ENCODE peak calls at places on chromosomes 3 and 15, in six cellular contexts. M, D, C, X, F and V are unnamed samples.

GRCh38 chr3:183619624-183620274 is 15.7 kb upstream of the KLHL24 start:
- DNase-seq in C (no peak), F (no peak), M (no peak), X (no peak), D (no peak), V (no peak)

GRCh38 chr3:14039149-14039548 is 85.5 kb downstream of the CHCHD4 start:
- DNase-seq in C (no peak), M (no peak), F (no peak), X (no peak), D (no peak), V (no peak)

GRCh38 chr3:79937567-79937966 is 169.8 kb upstream of the ROBO1 start:
- DNase-seq in X (no peak), D (no peak), C (no peak), M (no peak), F (no peak), V (no peak)

GRCh38 chr15:68252925-68253534 is 23.5 kb upstream of the CLN6 start:
- DNase-seq in M (peak; percentile 35), X (no peak), D (no peak), C (no peak), F (peak; percentile 71), V (no peak)

GRCh38 chr15:81133782-81134461 is at the start of gene CFAP161:
- DNase-seq in M (peak; percentile 44), X (peak; percentile 37), D (no peak), F (peak; percentile 95), C (peak; percentile 75), V (no peak)

GRCh38 chr15:68599560-68600071 is 20.8 kb downstream of the CORO2B start:
- DNase-seq in M (no peak), F (peak; percentile 45), D (no peak), X (no peak), C (no peak), V (no peak)

GRCh38 chr3:115784739-115785571 is 161.6 kb downstream of the GAP43 start:
- DNase-seq in D (no peak), F (no peak), X (no peak), M (no peak), C (no peak), V (no peak)

GRCh38 chr3:46495901-46496456 is 1.8 kb upstream of the RTP3 start:
- DNase-seq in M (no peak), C (no peak), F (no peak), X (no peak), D (no peak), V (no peak)

GRCh38 chr3:160473233-160473632 is 23.6 kb upstream of the TRIM59 start:
- DNase-seq in C (no peak), D (no peak), X (no peak), M (no peak), F (no peak), V (no peak)

GRCh38 chr15:53193149-53193548 is 403.0 kb upstream of the ONECUT1 start:
- DNase-seq in F (no peak), D (no peak), M (no peak), C (no peak), X (no peak), V (no peak)

GRCh38 chr3:194082596-194083220 is 53.2 kb upstream of the HES1 start:
- DNase-seq in D (no peak), C (peak; percentile 70), M (no peak), F (no peak), X (no peak), V (no peak)

GRCh38 chr3:40309925-40310635 is 573 bp downstream of the EIF1B start:
- DNase-seq in X (peak; percentile 41), C (peak; percentile 53), M (peak; percentile 40), D (peak; percentile 31), F (peak; percentile 61), V (no peak)

GRCh38 chr15:76345269-76345879 is 8.8 kb downstream of the ISL2 start:
- DNase-seq in D (no peak), X (no peak), C (no peak), M (no peak), F (no peak), V (no peak)

GRCh38 chr15:99578809-99579208 is 13.0 kb downstream of the MEF2A start:
- DNase-seq in M (no peak), F (no peak), C (no peak), X (no peak), D (no peak), V (no peak)

GRCh38 chr3:99834584-99834957 is 16.9 kb downstream of the CMSS1 start:
- DNase-seq in X (no peak), C (no peak), M (no peak), D (no peak), F (no peak), V (no peak)

GRCh38 chr15:68484696-68485400 is 52.9 kb upstream of the ITGA11 start:
- DNase-seq in X (no peak), F (no peak), M (no peak), C (no peak), D (no peak), V (no peak)

GRCh38 chr3:187739561-187740445 is 5.5 kb downstream of the BCL6 start:
- DNase-seq in D (peak; percentile 70), X (peak; percentile 89), M (peak; percentile 83), F (peak; percentile 87), C (peak; percentile 82), V (peak; percentile 34)

GRCh38 chr3:179071161-179071568 is 444 bp downstream of the ZMAT3 start:
- DNase-seq in C (no peak), X (no peak), M (peak; percentile 30), D (peak; percentile 40), F (peak; percentile 60), V (no peak)

GRCh38 chr3:58608648-58609047 is 31.5 kb upstream of the FAM107A start:
- DNase-seq in X (peak; percentile 77), F (no peak), M (no peak), C (peak; percentile 55), D (no peak), V (no peak)

DNA sequence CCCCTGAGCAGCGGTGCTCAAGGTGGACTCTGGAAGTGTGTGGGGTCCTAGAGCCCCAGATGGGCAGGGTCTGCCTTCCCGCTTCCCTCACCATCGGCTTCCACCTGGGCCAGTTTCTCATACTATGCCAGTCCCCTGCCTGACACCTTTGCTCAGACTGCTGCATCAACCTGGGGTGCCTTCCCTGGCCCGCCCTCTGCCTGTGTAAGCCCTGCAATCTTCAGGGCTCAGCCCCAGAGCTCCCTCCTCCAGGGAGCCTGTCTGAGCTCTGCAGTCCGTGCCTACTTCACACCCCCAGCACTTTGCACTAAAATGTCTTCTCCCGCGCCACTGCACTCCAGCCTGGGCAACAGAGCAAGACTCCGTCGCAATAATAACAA is 13.1 kb downstream of the CSK start:
- DNase-seq in D (no peak), F (no peak), C (no peak), X (no peak), M (no peak), V (no peak)
- TF ChIP-seq POLR2A in D (no peak), F (no peak), C (no peak), X (no peak), M (no peak), V (no peak)

DNA sequence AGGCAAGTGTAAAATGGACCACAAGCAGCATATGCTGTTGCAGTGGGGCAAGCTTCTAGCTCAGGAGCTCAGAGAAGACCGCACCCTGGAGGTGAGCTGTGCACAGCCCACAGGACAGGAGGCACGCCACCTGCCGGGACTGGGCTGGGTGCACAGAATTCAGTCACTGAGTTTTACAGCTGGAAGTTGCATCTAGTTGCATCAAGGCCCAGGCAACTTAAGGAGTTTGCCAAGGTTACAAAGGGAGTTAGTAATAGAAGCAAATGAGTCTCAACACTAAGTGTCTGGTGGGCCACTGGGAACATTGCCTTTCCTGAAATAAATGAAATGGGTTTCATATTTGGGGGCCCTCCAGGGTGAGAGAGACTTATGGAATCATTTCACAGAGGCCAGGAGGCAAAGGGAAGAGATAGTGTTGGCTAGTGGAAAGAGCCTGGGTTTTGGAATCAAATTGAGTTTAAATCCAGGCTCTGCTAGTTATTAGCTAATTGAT is 36.0 kb upstream of the TIMP4 start:
- DNase-seq in D (no peak), F (no peak), C (no peak), M (peak; percentile 78), X (no peak), V (no peak)
- H3K4me3 ChIP-seq in D (no peak overlapping the region), F (no peak overlapping the region), C (no peak overlapping the region), M (no peak overlapping the region), X (no peak overlapping the region), V (no peak overlapping the region)

GRCh38 chr3:169110633-169111032 is 552.9 kb downstream of the MECOM start:
- DNase-seq in X (no peak), M (no peak), F (no peak), D (no peak), C (no peak), V (no peak)

GRCh38 chr3:169106662-169107061 is 556.9 kb downstream of the MECOM start:
- DNase-seq in D (no peak), X (no peak), M (no peak), F (no peak), C (no peak), V (no peak)

GRCh38 chr3:169116056-169116693 is 547.3 kb downstream of the MECOM start:
- DNase-seq in F (no peak), C (no peak), D (no peak), M (no peak), X (no peak), V (no peak)

GRCh38 chr3:169117264-169117663 is 546.2 kb downstream of the MECOM start:
- DNase-seq in F (no peak), D (no peak), X (no peak), C (peak; percentile 27), M (no peak), V (no peak)

DNA sequence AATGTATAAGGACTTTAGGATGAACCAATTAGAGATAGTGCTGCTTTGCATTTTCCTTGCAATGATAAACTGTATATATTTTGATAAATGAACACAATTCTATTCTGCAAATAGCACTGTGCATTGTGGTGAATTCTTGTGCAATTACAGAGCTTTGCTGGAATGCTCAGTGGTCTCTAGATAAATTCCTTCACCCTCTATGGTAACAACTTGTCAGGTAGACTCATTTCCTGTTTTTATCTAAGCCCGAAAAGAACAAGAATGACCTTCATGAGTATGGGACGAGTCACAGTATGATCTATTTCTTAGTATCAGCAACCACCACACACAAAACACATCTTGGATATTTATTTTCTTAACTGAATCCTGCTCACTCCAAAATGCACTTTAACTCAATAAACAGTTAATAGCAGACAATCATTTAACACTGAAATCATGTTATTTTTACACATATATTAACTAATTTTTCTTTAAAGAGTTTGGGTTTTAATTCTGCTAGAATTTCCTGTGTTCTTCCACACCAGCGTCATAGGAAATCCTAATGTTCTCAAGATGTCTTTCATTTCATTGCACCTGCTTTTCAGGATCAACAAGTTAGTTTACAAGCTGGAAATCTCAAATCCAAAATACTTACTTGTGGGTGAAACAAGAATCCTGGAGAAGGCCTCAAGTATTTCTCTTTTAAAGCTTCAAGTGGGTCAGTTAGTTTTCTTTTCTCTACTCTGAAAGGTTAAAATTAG is 551.2 kb downstream of the MECOM start:
- DNase-seq in D (no peak), C (no peak), M (no peak), X (no peak), F (no peak), V (no peak)
- TF ChIP-seq POLR2A in D (no peak), C (no peak), M (no peak), X (no peak), F (no peak), V (no peak)

DNA sequence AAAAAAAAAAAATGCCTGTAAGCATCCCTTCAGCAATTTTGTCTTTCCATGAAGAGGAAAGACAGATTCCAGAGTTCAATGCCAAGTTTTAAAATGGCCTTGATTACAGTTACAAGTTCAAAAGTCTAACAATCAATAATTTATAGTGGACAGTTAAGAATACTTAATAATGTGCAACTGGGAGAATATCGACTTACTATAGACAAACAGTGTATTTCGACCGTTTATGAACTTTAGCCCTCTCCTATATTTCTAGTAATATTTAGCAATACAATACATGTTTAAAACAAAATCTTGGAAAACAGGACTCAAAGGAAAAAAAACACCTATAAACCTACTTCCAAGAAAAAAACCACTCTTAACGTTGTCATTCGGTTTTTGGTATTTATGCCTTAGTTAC is 1.5 kb downstream of the PBRM1 start:
- DNase-seq in C (no peak), X (no peak), M (no peak), F (no peak), D (no peak), V (no peak)
- H3K4me3 ChIP-seq in C (no peak overlapping the region), X (no peak overlapping the region), M (no peak overlapping the region), F (no peak overlapping the region), D (no peak overlapping the region), V (no peak overlapping the region)